ENCODE peak calls at places on chromosomes 7 and 10, in six cellular contexts. L, N, B, H, S and P are unnamed samples. For H3K4me1 and H3K27me3, the result is how much of the 10 kb centered on the place peaks cover.

GRCh38 chr10:72315611-72316385 is 38.9 kb downstream of the DNAJB12 start:
- DNase-seq in L (no peak), N (peak), B (peak), H (no peak), S (peak), P (no peak)

GRCh38 chr7:27846388-27846787 is 106.4 kb downstream of the TAX1BP1 start:
- DNase-seq in L (no peak), N (no peak), B (no peak), H (no peak), S (no peak), P (no peak)

GRCh38 chr7:4845740-4846142 is 16.1 kb downstream of the PAPOLB start:
- DNase-seq in L (no peak), N (peak), B (no peak), H (no peak), S (no peak), P (peak)

GRCh38 chr7:150896562-150897209 is 44.4 kb downstream of the AOC1 start:
- DNase-seq in L (no peak), N (no peak), B (no peak), H (no peak), S (no peak), P (no peak)

GRCh38 chr10:96918214-96919002 is 86.3 kb downstream of the LCOR start:
- DNase-seq in L (no peak), N (no peak), B (no peak), H (no peak), S (no peak), P (no peak)

GRCh38 chr10:125144693-125145623 is 15.4 kb downstream of the CTBP2 start:
- DNase-seq in L (no peak), N (no peak), B (no peak), H (no peak), S (no peak), P (no peak)

GRCh38 chr7:107505997-107506682 is 36.3 kb downstream of the GPR22 start:
- DNase-seq in L (no peak), N (no peak), B (peak), H (no peak), S (peak), P (no peak)

GRCh38 chr7:2736411-2736914 is 48.5 kb downstream of the AMZ1 start:
- DNase-seq in L (no peak), N (peak), B (peak), H (no peak), S (no peak), P (peak)

GRCh38 chr10:95482501-95483248 is 78.5 kb downstream of the SORBS1 start:
- DNase-seq in L (no peak), N (no peak), B (no peak), H (no peak), S (no peak), P (no peak)
- H3K4me1 ChIP-seq in L (under half), N (half or more), B (half or more), H (under half), S (under half), P (under half)

DNA sequence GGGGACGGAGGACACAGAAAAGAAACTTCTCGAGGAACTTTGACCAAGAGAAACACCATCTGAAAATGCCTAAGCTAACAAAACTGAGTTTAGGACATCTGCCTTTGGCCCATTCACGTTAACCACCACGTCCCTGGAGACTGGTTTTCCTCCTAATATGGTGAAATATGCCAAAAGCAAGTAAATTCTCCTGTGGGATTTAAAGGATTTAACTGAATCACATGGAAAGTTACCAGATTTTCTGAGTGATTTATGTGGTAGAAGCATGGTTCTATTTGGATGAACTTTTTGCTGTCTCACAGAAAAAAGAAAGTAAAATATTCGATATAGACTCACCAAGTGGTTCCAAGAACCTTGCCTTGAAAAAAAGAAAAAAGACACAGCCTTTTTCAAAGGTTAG is 30.4 kb upstream of the BMPER start:
- DNase-seq in L (no peak), N (no peak), B (no peak), H (no peak), S (no peak), P (no peak)
- H3K27me3 ChIP-seq in L (under half), N (under half), B (under half), H (under half), S (under half), P (under half)

DNA sequence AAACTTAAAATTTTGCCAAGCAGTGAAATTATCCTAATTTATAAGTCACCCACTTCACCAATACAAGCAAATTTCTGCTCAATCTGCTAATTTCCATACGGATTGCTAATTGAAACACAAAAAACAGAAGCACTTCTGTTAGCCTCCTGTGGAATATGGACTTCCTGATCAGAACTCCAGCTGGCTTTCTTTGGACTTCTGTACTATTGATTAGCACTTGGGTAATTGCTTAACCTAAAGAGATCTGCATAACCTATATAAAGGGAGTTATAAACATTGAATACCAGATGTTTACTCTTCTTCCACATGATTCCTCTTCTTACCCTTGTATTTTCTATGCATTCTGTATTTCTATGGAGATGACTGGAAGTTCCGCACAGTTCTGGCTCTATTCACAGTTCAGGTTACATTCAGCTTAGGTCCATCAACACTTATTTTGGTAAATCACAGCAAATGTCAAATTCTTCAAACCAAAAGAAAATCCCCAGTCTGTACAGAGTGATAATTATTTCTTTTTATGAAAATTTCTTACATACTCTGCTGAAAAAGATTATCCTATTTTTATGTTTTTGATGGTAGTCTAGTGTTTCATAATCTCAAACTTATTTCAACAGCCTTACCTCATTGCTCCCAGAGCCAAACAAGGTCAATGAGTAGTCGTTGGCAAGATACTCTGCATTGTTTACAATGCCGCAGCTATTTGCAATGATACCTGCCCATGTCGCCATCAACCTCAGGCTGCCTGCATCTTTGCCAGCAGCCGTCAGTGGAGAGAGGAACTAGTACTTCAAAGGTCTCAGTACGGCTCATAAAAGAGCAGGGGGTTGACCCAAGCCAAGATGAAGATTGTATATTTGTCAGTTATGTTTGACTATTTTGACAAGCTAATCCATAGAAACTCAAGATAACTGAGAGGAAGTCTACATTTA is 225.6 kb downstream of the AHR start:
- DNase-seq in L (no peak), N (no peak), B (peak), H (no peak), S (peak), P (no peak)
- TF ChIP-seq EP300 in L (no peak), N (no peak), B (no peak), H (no peak), S (no peak), P (peak)

GRCh38 chr10:79060641-79061255 is 8.0 kb upstream of the ZMIZ1 start:
- DNase-seq in L (no peak), N (peak), B (peak), H (peak), S (peak), P (peak)

GRCh38 chr10:79056736-79057391 is 11.9 kb upstream of the ZMIZ1 start:
- DNase-seq in L (no peak), N (peak), B (no peak), H (no peak), S (no peak), P (peak)

GRCh38 chr10:79057481-79058275 is 11.1 kb upstream of the ZMIZ1 start:
- DNase-seq in L (no peak), N (peak), B (peak), H (no peak), S (peak), P (no peak)

GRCh38 chr10:79059859-79060379 is 8.8 kb upstream of the ZMIZ1 start:
- DNase-seq in L (no peak), N (peak), B (peak), H (no peak), S (peak), P (no peak)

GRCh38 chr10:79058899-79059771 is 9.6 kb upstream of the ZMIZ1 start:
- DNase-seq in L (no peak), N (peak), B (peak), H (no peak), S (peak), P (no peak)
- H3K4me1 ChIP-seq in L (under half), N (under half), B (half or more), H (under half), S (half or more), P (under half)